ENCODE peak calls at places on chromosomes 2 and 18, in four cellular contexts. One of them, this sample, is unnamed.

GRCh38 chr2:70607121-70607551 is 53.5 kb upstream of the TGFA start:
- DNase-seq in IMR-90: no peak
- DNase-seq in endothelial cell of umbilical vein: no peak
- DNase-seq in adrenal gland: no peak
- DNase-seq in this sample: no peak

GRCh38 chr2:48175254-48175653 is 269.0 kb upstream of the FBXO11 start:
- DNase-seq in adrenal gland: no peak
- DNase-seq in IMR-90: peak; percentile 70
- DNase-seq in endothelial cell of umbilical vein: no peak
- DNase-seq in this sample: no peak

GRCh38 chr18:64097497-64097896 is 51.4 kb downstream of the LINC00305 start:
- DNase-seq in adrenal gland: no peak
- DNase-seq in endothelial cell of umbilical vein: peak; percentile 7
- DNase-seq in IMR-90: no peak
- DNase-seq in this sample: no peak

GRCh38 chr2:80591233-80591632 is 286.7 kb upstream of the LRRTM1 start:
- DNase-seq in adrenal gland: no peak
- DNase-seq in endothelial cell of umbilical vein: no peak
- DNase-seq in IMR-90: no peak
- DNase-seq in this sample: no peak

GRCh38 chr2:185583058-185583816 is 155.4 kb upstream of the FSIP2 start:
- DNase-seq in IMR-90: peak; percentile 3
- DNase-seq in endothelial cell of umbilical vein: no peak
- DNase-seq in adrenal gland: no peak
- DNase-seq in this sample: no peak

GRCh38 chr18:814300-815084 is 2.5 kb upstream of the YES1 start:
- DNase-seq in endothelial cell of umbilical vein: no peak
- DNase-seq in adrenal gland: no peak
- DNase-seq in IMR-90: no peak
- DNase-seq in this sample: no peak

GRCh38 chr2:160892204-160892603 is 268.0 kb upstream of the TANK start:
- DNase-seq in adrenal gland: no peak
- DNase-seq in IMR-90: no peak
- DNase-seq in endothelial cell of umbilical vein: no peak
- DNase-seq in this sample: no peak

GRCh38 chr18:67731853-67732252 is 215.3 kb upstream of the DSEL start:
- DNase-seq in IMR-90: peak; percentile 73
- DNase-seq in endothelial cell of umbilical vein: peak; percentile 69
- DNase-seq in adrenal gland: no peak
- DNase-seq in this sample: no peak

GRCh38 chr2:196291873-196292800 is 120.8 kb upstream of the STK17B start:
- DNase-seq in IMR-90: no peak
- DNase-seq in endothelial cell of umbilical vein: no peak
- DNase-seq in adrenal gland: peak; percentile 36
- DNase-seq in this sample: no peak

GRCh38 chr2:130341562-130342019 is 1.1 kb upstream of the IMP4 start:
- DNase-seq in endothelial cell of umbilical vein: no peak
- DNase-seq in adrenal gland: no peak
- DNase-seq in IMR-90: no peak
- DNase-seq in this sample: no peak

GRCh38 chr18:23468753-23469459 is 15.8 kb downstream of the RIOK3 start:
- DNase-seq in endothelial cell of umbilical vein: no peak
- DNase-seq in IMR-90: no peak
- DNase-seq in adrenal gland: no peak
- DNase-seq in this sample: no peak

GRCh38 chr2:168541887-168542286 is 85.8 kb downstream of the CERS6 start:
- DNase-seq in endothelial cell of umbilical vein: no peak
- DNase-seq in adrenal gland: no peak
- DNase-seq in IMR-90: no peak
- DNase-seq in this sample: no peak

GRCh38 chr2:20457027-20457426 is 10.2 kb downstream of the RHOB start:
- DNase-seq in adrenal gland: peak; percentile 12
- DNase-seq in endothelial cell of umbilical vein: peak; percentile 30
- DNase-seq in IMR-90: peak; percentile 65
- DNase-seq in this sample: no peak

GRCh38 chr18:8659609-8660242 is 45.6 kb upstream of the MTCL1 start:
- DNase-seq in IMR-90: no peak
- DNase-seq in adrenal gland: no peak
- DNase-seq in endothelial cell of umbilical vein: no peak
- DNase-seq in this sample: no peak

GRCh38 chr2:120819720-120820210 is 84.1 kb downstream of the GLI2 start:
- DNase-seq in adrenal gland: no peak
- DNase-seq in endothelial cell of umbilical vein: no peak
- DNase-seq in IMR-90: no peak
- DNase-seq in this sample: no peak

GRCh38 chr2:55616509-55617159 is 788 bp downstream of the PPP4R3B start:
- DNase-seq in adrenal gland: peak; percentile 42
- DNase-seq in endothelial cell of umbilical vein: peak; percentile 71
- DNase-seq in IMR-90: peak; percentile 68
- DNase-seq in this sample: no peak

GRCh38 chr2:181911830-181912229 is 20.3 kb downstream of the ITPRID2 start:
- DNase-seq in IMR-90: no peak
- DNase-seq in endothelial cell of umbilical vein: no peak
- DNase-seq in adrenal gland: no peak
- DNase-seq in this sample: no peak

GRCh38 chr2:10171006-10171800 is 48.7 kb downstream of the RRM2 start:
- DNase-seq in adrenal gland: no peak
- DNase-seq in endothelial cell of umbilical vein: no peak
- DNase-seq in IMR-90: no peak
- DNase-seq in this sample: no peak

GRCh38 chr2:101806123-101806522 is 108.6 kb downstream of the MAP4K4 start:
- DNase-seq in adrenal gland: no peak
- DNase-seq in endothelial cell of umbilical vein: peak; percentile 83
- DNase-seq in IMR-90: peak; percentile 76
- DNase-seq in this sample: no peak

GRCh38 chr2:46024146-46024779 is 272.9 kb upstream of the EPAS1 start:
- DNase-seq in adrenal gland: no peak
- DNase-seq in IMR-90: no peak
- DNase-seq in endothelial cell of umbilical vein: peak; percentile 83
- DNase-seq in this sample: no peak

GRCh38 chr2:150710916-150711315 is 223.4 kb upstream of the RND3 start:
- DNase-seq in endothelial cell of umbilical vein: no peak
- DNase-seq in IMR-90: no peak
- DNase-seq in adrenal gland: no peak
- DNase-seq in this sample: no peak

GRCh38 chr2:72114693-72115051 is 33.0 kb downstream of the CYP26B1 start:
- DNase-seq in IMR-90: no peak
- DNase-seq in adrenal gland: no peak
- DNase-seq in endothelial cell of umbilical vein: no peak
- DNase-seq in this sample: no peak

GRCh38 chr2:60463249-60463648 is 90.2 kb downstream of the BCL11A start:
- DNase-seq in IMR-90: peak; percentile 48
- DNase-seq in endothelial cell of umbilical vein: no peak
- DNase-seq in adrenal gland: no peak
- DNase-seq in this sample: no peak

DNA sequence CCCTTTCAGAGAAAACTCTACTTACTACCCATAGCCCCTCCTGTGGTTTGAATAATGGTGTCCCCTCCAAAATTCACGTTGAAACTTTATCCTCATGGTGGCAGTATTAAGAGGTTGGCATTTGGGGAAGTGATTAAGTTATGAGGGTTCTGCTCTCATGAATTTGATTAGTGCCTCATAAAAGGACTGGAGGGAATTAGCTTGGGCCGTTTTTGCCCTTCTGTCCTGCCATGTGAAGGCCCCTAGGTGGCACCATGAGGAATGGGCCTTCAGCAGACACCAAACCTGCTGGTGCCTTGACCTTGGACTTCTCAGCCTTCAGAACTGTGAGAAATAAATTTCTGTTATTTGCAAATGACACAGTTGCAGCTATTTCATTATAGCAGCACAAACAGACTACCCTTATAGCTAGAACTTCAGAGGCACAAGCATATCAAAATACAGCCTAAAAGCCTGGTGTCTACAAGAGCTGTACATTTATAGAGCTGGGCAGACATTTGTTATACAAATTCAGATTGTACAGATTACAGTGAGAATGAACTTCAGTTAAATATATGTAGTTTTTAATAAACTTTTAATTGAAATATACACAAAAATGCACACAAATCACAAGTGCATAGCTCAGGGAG is 2.6 kb upstream of the PTPN2 start:
- DNase-seq in IMR-90: no peak
- DNase-seq in adrenal gland: no peak
- DNase-seq in endothelial cell of umbilical vein: no peak
- DNase-seq in this sample: no peak
- TF ChIP-seq CTCF in IMR-90: peak; percentile 19
- TF ChIP-seq CTCF in adrenal gland: no peak
- TF ChIP-seq CTCF in endothelial cell of umbilical vein: peak; percentile 30
- TF ChIP-seq CTCF in this sample: no peak

GRCh38 chr2:96876811-96877437 is 7.0 kb upstream of the SEMA4C start:
- DNase-seq in IMR-90: no peak
- DNase-seq in endothelial cell of umbilical vein: no peak
- DNase-seq in adrenal gland: no peak
- DNase-seq in this sample: no peak

GRCh38 chr2:96879545-96880040 is 9.7 kb upstream of the SEMA4C start:
- DNase-seq in endothelial cell of umbilical vein: no peak
- DNase-seq in IMR-90: no peak
- DNase-seq in adrenal gland: no peak
- DNase-seq in this sample: no peak

GRCh38 chr2:96878796-96879544 is 9.1 kb upstream of the SEMA4C start:
- DNase-seq in IMR-90: no peak
- DNase-seq in endothelial cell of umbilical vein: no peak
- DNase-seq in adrenal gland: no peak
- DNase-seq in this sample: no peak

GRCh38 chr2:96877513-96878159 is 7.8 kb upstream of the SEMA4C start:
- DNase-seq in endothelial cell of umbilical vein: no peak
- DNase-seq in adrenal gland: no peak
- DNase-seq in IMR-90: no peak
- DNase-seq in this sample: no peak

GRCh38 chr2:96878171-96878570 is 8.3 kb upstream of the SEMA4C start:
- DNase-seq in adrenal gland: no peak
- DNase-seq in endothelial cell of umbilical vein: no peak
- DNase-seq in IMR-90: no peak
- DNase-seq in this sample: no peak
- H3K4me1 ChIP-seq in adrenal gland: no peaks in the 10 kb centered on the region
- H3K4me1 ChIP-seq in endothelial cell of umbilical vein: no peaks in the 10 kb centered on the region
- H3K4me1 ChIP-seq in IMR-90: peaks cover 9% of the 10 kb centered on the region
- H3K4me1 ChIP-seq in this sample: peaks cover 24% of the 10 kb centered on the region

GRCh38 chr18:57801379-57802165 is 1.5 kb downstream of the ATP8B1 start:
- DNase-seq in adrenal gland: no peak
- DNase-seq in IMR-90: no peak
- DNase-seq in endothelial cell of umbilical vein: peak; percentile 82
- DNase-seq in this sample: peak; percentile 27

GRCh38 chr18:57802869-57803118 is 321 bp downstream of the ATP8B1 start:
- DNase-seq in IMR-90: no peak
- DNase-seq in adrenal gland: no peak
- DNase-seq in endothelial cell of umbilical vein: no peak
- DNase-seq in this sample: no peak

GRCh38 chr18:57802166-57802868 is 798 bp downstream of the ATP8B1 start:
- DNase-seq in adrenal gland: no peak
- DNase-seq in IMR-90: no peak
- DNase-seq in endothelial cell of umbilical vein: no peak
- DNase-seq in this sample: no peak

GRCh38 chr18:57805117-57805516 is 2.0 kb upstream of the ATP8B1 start:
- DNase-seq in adrenal gland: no peak
- DNase-seq in endothelial cell of umbilical vein: no peak
- DNase-seq in IMR-90: no peak
- DNase-seq in this sample: no peak

GRCh38 chr18:57803119-57803969 is at the start of gene ATP8B1:
- DNase-seq in endothelial cell of umbilical vein: peak; percentile 86
- DNase-seq in IMR-90: peak; percentile 73
- DNase-seq in adrenal gland: peak; percentile 82
- DNase-seq in this sample: peak; percentile 86
- TF ChIP-seq POLR2A in endothelial cell of umbilical vein: peak; percentile 79
- TF ChIP-seq POLR2A in IMR-90: peak; percentile 47
- TF ChIP-seq POLR2A in adrenal gland: peak; percentile 78
- TF ChIP-seq POLR2A in this sample: peak; percentile 76

DNA sequence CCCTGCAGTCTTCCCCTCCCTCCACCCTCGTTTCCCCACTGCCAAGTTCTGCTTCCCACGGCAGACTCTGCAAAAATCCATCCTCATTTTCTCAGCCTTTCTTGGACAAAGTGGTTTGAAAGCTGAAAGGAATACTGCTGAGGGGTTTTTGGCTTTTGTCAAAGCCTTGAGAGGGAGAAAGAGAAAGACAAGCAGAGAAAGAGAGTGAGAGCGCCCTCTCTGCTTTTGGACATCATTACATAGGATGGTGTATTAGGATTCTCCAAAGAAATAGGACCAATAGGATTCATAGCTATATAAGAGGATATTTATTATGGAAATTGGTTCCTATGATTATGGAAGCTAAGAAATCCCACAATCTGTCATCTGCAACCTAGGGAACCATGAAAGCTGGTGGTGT is 455.9 kb upstream of the SOX11 start:
- DNase-seq in IMR-90: no peak
- DNase-seq in adrenal gland: no peak
- DNase-seq in endothelial cell of umbilical vein: no peak
- DNase-seq in this sample: no peak
- TF ChIP-seq CTCF in IMR-90: no peak
- TF ChIP-seq CTCF in adrenal gland: no peak
- TF ChIP-seq CTCF in endothelial cell of umbilical vein: no peak
- TF ChIP-seq CTCF in this sample: no peak

GRCh38 chr2:200317975-200318374 is 11.5 kb downstream of the SPATS2L start:
- DNase-seq in IMR-90: no peak
- DNase-seq in endothelial cell of umbilical vein: no peak
- DNase-seq in adrenal gland: no peak
- DNase-seq in this sample: no peak
- H3K4me1 ChIP-seq in IMR-90: peaks cover 27% of the 10 kb centered on the region
- H3K4me1 ChIP-seq in endothelial cell of umbilical vein: peaks cover 10% of the 10 kb centered on the region
- H3K4me1 ChIP-seq in adrenal gland: peaks cover 11% of the 10 kb centered on the region
- H3K4me1 ChIP-seq in this sample: peaks cover 4% of the 10 kb centered on the region

GRCh38 chr2:44167908-44168683 is 579 bp upstream of the PPM1B start:
- DNase-seq in endothelial cell of umbilical vein: peak; percentile 100
- DNase-seq in IMR-90: peak; percentile 100
- DNase-seq in adrenal gland: peak; percentile 100
- DNase-seq in this sample: peak; percentile 99
- TF ChIP-seq POLR2A in endothelial cell of umbilical vein: no peak
- TF ChIP-seq POLR2A in IMR-90: peak; percentile 51
- TF ChIP-seq POLR2A in adrenal gland: peak; percentile 26
- TF ChIP-seq POLR2A in this sample: peak; percentile 47